ENCODE peak calls at places on chromosomes 7 and 10, in five cellular contexts. One of them, this sample, is unnamed.

GRCh38 chr7:95865716-95866371 is 93.5 kb downstream of the DYNC1I1 start:
- DNase-seq in Calu3: no peak
- DNase-seq in activated CD8-positive, alpha-beta memory T cell treated with anti-CD3 and anti-CD28 coated beads for 24 hours: no peak
- DNase-seq in activated naive CD8-positive, alpha-beta T cell treated with anti-CD3 and anti-CD28 coated beads, Interleukin-2, amount 50 U/mL, for 24 hours: no peak
- DNase-seq in A172: peak
- DNase-seq in this sample: peak

GRCh38 chr10:132158122-132158741 is 28.5 kb upstream of the DPYSL4 start:
- DNase-seq in A172: no peak
- DNase-seq in Calu3: no peak
- DNase-seq in activated CD8-positive, alpha-beta memory T cell treated with anti-CD3 and anti-CD28 coated beads for 24 hours: peak
- DNase-seq in activated naive CD8-positive, alpha-beta T cell treated with anti-CD3 and anti-CD28 coated beads, Interleukin-2, amount 50 U/mL, for 24 hours: peak
- DNase-seq in this sample: no peak

GRCh38 chr10:17265468-17265867 is 37.4 kb downstream of the VIM start:
- DNase-seq in activated CD8-positive, alpha-beta memory T cell treated with anti-CD3 and anti-CD28 coated beads for 24 hours: no peak
- DNase-seq in activated naive CD8-positive, alpha-beta T cell treated with anti-CD3 and anti-CD28 coated beads, Interleukin-2, amount 50 U/mL, for 24 hours: no peak
- DNase-seq in Calu3: no peak
- DNase-seq in A172: no peak
- DNase-seq in this sample: peak

GRCh38 chr10:131495892-131496291 is 184.4 kb upstream of the TCERG1L start:
- DNase-seq in Calu3: no peak
- DNase-seq in activated naive CD8-positive, alpha-beta T cell treated with anti-CD3 and anti-CD28 coated beads, Interleukin-2, amount 50 U/mL, for 24 hours: no peak
- DNase-seq in activated CD8-positive, alpha-beta memory T cell treated with anti-CD3 and anti-CD28 coated beads for 24 hours: no peak
- DNase-seq in A172: no peak
- DNase-seq in this sample: no peak

GRCh38 chr10:101221479-101222246 is 7.6 kb downstream of the LBX1 start:
- DNase-seq in A172: no peak
- DNase-seq in activated CD8-positive, alpha-beta memory T cell treated with anti-CD3 and anti-CD28 coated beads for 24 hours: no peak
- DNase-seq in activated naive CD8-positive, alpha-beta T cell treated with anti-CD3 and anti-CD28 coated beads, Interleukin-2, amount 50 U/mL, for 24 hours: no peak
- DNase-seq in Calu3: no peak
- DNase-seq in this sample: no peak

GRCh38 chr7:101537205-101537604 is 91.9 kb downstream of the MYL10 start:
- DNase-seq in Calu3: no peak
- DNase-seq in A172: peak
- DNase-seq in activated naive CD8-positive, alpha-beta T cell treated with anti-CD3 and anti-CD28 coated beads, Interleukin-2, amount 50 U/mL, for 24 hours: no peak
- DNase-seq in activated CD8-positive, alpha-beta memory T cell treated with anti-CD3 and anti-CD28 coated beads for 24 hours: no peak
- DNase-seq in this sample: peak

GRCh38 chr7:121204537-121204936 is 124.3 kb upstream of the WNT16 start:
- DNase-seq in Calu3: no peak
- DNase-seq in A172: no peak
- DNase-seq in activated CD8-positive, alpha-beta memory T cell treated with anti-CD3 and anti-CD28 coated beads for 24 hours: no peak
- DNase-seq in activated naive CD8-positive, alpha-beta T cell treated with anti-CD3 and anti-CD28 coated beads, Interleukin-2, amount 50 U/mL, for 24 hours: no peak
- DNase-seq in this sample: peak

GRCh38 chr10:3907514-3907913 is 122.5 kb upstream of the KLF6 start:
- DNase-seq in activated naive CD8-positive, alpha-beta T cell treated with anti-CD3 and anti-CD28 coated beads, Interleukin-2, amount 50 U/mL, for 24 hours: no peak
- DNase-seq in A172: no peak
- DNase-seq in Calu3: no peak
- DNase-seq in activated CD8-positive, alpha-beta memory T cell treated with anti-CD3 and anti-CD28 coated beads for 24 hours: no peak
- DNase-seq in this sample: peak